ENCODE peak calls at places on chromosomes 3 and 15, in five cellular contexts. G is neural crest cell, F is cerebellar cortex, C is AG10803, W is HTR-8/SVneo. R is an unnamed sample.

GRCh38 chr3:120113128-120114116 is 19.2 kb upstream of the GSK3B start:
- DNase-seq in G (no peak), F (no peak), C (peak; percentile 65), W (peak; percentile 53), R (peak; percentile 66)

GRCh38 chr3:54968546-54969172 is 40.8 kb upstream of the LRTM1 start:
- DNase-seq in G (no peak), F (no peak), C (peak; percentile 60), W (no peak), R (no peak)

GRCh38 chr15:45333550-45333949 is 44.8 kb downstream of the GATM start:
- DNase-seq in G (no peak), F (peak; percentile 45), C (peak; percentile 44), W (peak; percentile 9), R (peak; percentile 63)

GRCh38 chr3:8840556-8840955 is 71.1 kb upstream of the OXTR start:
- DNase-seq in G (no peak), F (no peak), C (peak; percentile 75), W (peak; percentile 57), R (no peak)

GRCh38 chr3:143427626-143428025 is 308.1 kb downstream of the CHST2 start:
- DNase-seq in G (no peak), F (no peak), C (no peak), W (no peak), R (peak; percentile 37)

GRCh38 chr15:49898097-49898496 is 220.9 kb downstream of the ATP8B4 start:
- DNase-seq in G (no peak), F (no peak), C (no peak), W (no peak), R (no peak)

GRCh38 chr3:112126501-112126900 is 6.5 kb downstream of the GCSAM start:
- DNase-seq in G (no peak), F (no peak), C (peak; percentile 25), W (peak; percentile 23), R (peak; percentile 22)

GRCh38 chr3:102466001-102466400 is 31.2 kb downstream of the ZPLD1 start:
- DNase-seq in G (no peak), F (no peak), C (no peak), W (peak; percentile 5), R (peak; percentile 16)

GRCh38 chr15:58545307-58546065 is 113.7 kb downstream of the LIPC start:
- DNase-seq in G (no peak), F (no peak), C (no peak), W (no peak), R (peak; percentile 39)

GRCh38 chr3:143585720-143586456 is 262.4 kb downstream of the SLC9A9 start:
- DNase-seq in G (no peak), F (no peak), C (no peak), W (no peak), R (peak; percentile 34)

GRCh38 chr3:52052831-52053306 is 3.5 kb downstream of the DUSP7 start:
- DNase-seq in G (peak; percentile 36), F (no peak), C (peak; percentile 80), W (peak; percentile 81), R (peak; percentile 72)

GRCh38 chr15:32029862-32030781 is at the start of gene CHRNA7:
- DNase-seq in G (peak; percentile 67), F (peak; percentile 33), C (peak; percentile 3), W (peak; percentile 41), R (no peak)

GRCh38 chr15:33492434-33493052 is 181.8 kb downstream of the RYR3 start:
- DNase-seq in G (no peak), F (no peak), C (no peak), W (no peak), R (no peak)

GRCh38 chr15:63506537-63507035 is 2.2 kb downstream of the USP3 start:
- DNase-seq in G (no peak), F (peak; percentile 63), C (peak; percentile 8), W (no peak), R (no peak)